ENCODE peak calls at places on chromosomes 2 and 18, in four cellular contexts. F is NAMALWA; X is HEK293T; O is activated T-helper 1 cell treated with anti-CD3 and anti-CD28 coated beads, Interleukin-2, amount 50 U/mL, for 16 hours. Z is an unnamed sample.

GRCh38 chr2:130336150-130336876 is 6.4 kb upstream of the IMP4 start:
- DNase-seq in F (no peak), O (no peak), X (peak; percentile 26), Z (no peak)

GRCh38 chr18:50277935-50278334 is 3.4 kb downstream of the MBD1 start:
- DNase-seq in F (no peak), O (no peak), X (no peak), Z (no peak)

GRCh38 chr2:2101924-2102323 is 229.2 kb downstream of the MYT1L start:
- DNase-seq in O (no peak), X (no peak), F (peak; percentile 50), Z (no peak)

GRCh38 chr2:177239934-177240600 is 24.5 kb downstream of the NFE2L2 start:
- DNase-seq in X (no peak), O (no peak), F (peak; percentile 50), Z (peak; percentile 30)

GRCh38 chr2:94956797-94957391 is 68.6 kb upstream of the MAL start:
- DNase-seq in F (peak; percentile 52), X (peak; percentile 65), O (no peak), Z (no peak)

GRCh38 chr2:9179572-9180201 is 26.9 kb upstream of the ASAP2 start:
- DNase-seq in O (no peak), X (no peak), F (no peak), Z (no peak)

GRCh38 chr2:132439703-132440398 is 23.2 kb downstream of the GPR39 start:
- DNase-seq in O (no peak), X (no peak), F (no peak), Z (no peak)

GRCh38 chr2:227701556-227701955 is 16.3 kb downstream of the SLC19A3 start:
- DNase-seq in F (no peak), O (no peak), X (no peak), Z (no peak)

GRCh38 chr18:50836521-50836957 is 16.7 kb upstream of the MRO start:
- DNase-seq in X (no peak), F (peak; percentile 43), O (no peak), Z (no peak)

GRCh38 chr2:51662187-51662586 is 630.3 kb upstream of the NRXN1 start:
- DNase-seq in O (no peak), X (no peak), F (no peak), Z (no peak)

GRCh38 chr2:178863856-178864620 is 56.8 kb upstream of the TTN start:
- DNase-seq in F (no peak), X (no peak), O (no peak), Z (no peak)

GRCh38 chr2:134280231-134280630 is 26.4 kb downstream of the MGAT5 start:
- DNase-seq in O (no peak), F (peak; percentile 19), X (no peak), Z (no peak)

GRCh38 chr2:74768401-74768914 is 65.5 kb upstream of the HK2 start:
- DNase-seq in F (no peak), X (no peak), O (no peak), Z (no peak)

GRCh38 chr2:239399404-239399999 is 1.3 kb downstream of the HDAC4 start:
- DNase-seq in F (peak; percentile 34), X (no peak), O (no peak), Z (peak; percentile 28)

GRCh38 chr2:126482582-126483464 is 173.1 kb upstream of the GYPC start:
- DNase-seq in O (no peak), F (peak; percentile 35), X (peak; percentile 18), Z (no peak)

GRCh38 chr2:54903736-54904554 is 146.3 kb downstream of the RTN4 start:
- DNase-seq in F (no peak), X (peak; percentile 33), O (no peak), Z (no peak)

GRCh38 chr2:12498703-12499102 is 218.0 kb upstream of the TRIB2 start:
- DNase-seq in O (no peak), F (no peak), X (no peak), Z (no peak)

GRCh38 chr2:206824219-206824618 is 58.8 kb downstream of the FASTKD2 start:
- DNase-seq in F (no peak), X (no peak), O (no peak), Z (no peak)

GRCh38 chr2:62038980-62039771 is 133.7 kb downstream of the COMMD1 start:
- DNase-seq in O (no peak), X (no peak), F (peak; percentile 84), Z (no peak)

GRCh38 chr18:62205824-62206223 is 18.8 kb downstream of the RELCH start:
- DNase-seq in X (no peak), O (no peak), F (no peak), Z (no peak)

GRCh38 chr18:32379891-32380290 is 90.8 kb downstream of the GAREM1 start:
- DNase-seq in O (no peak), F (no peak), X (no peak), Z (no peak)

GRCh38 chr18:76453057-76453561 is 41.9 kb downstream of the ZNF516 start:
- DNase-seq in X (no peak), F (no peak), O (no peak), Z (no peak)

GRCh38 chr18:78665644-78666043 is 314.0 kb upstream of the SALL3 start:
- DNase-seq in F (no peak), O (no peak), X (no peak), Z (no peak)

GRCh38 chr2:9984217-9984739 is 32.8 kb downstream of the GRHL1 start:
- DNase-seq in X (peak; percentile 74), F (peak; percentile 74), O (no peak), Z (no peak)

GRCh38 chr2:17752892-17753802 is 463 bp downstream of the SMC6 start:
- DNase-seq in F (peak; percentile 92), X (peak; percentile 49), O (no peak), Z (no peak)

GRCh38 chr2:112834379-112835014 is 2.1 kb downstream of the IL1B start:
- DNase-seq in X (no peak), O (no peak), F (no peak), Z (no peak)

GRCh38 chr2:44168684-44169154 is at the start of gene PPM1B:
- DNase-seq in O (peak; percentile 100), X (no peak), F (no peak), Z (peak; percentile 100)

GRCh38 chr2:101745711-101746694 is 48.5 kb downstream of the MAP4K4 start:
- DNase-seq in O (no peak), X (no peak), F (no peak), Z (no peak)

GRCh38 chr2:116467243-116467642 is 1347.2 kb upstream of the DDX18 start:
- DNase-seq in F (no peak), O (no peak), X (no peak), Z (no peak)